ENCODE peak calls at places on chromosomes 12 and 14, in nine cellular contexts. V is left lung; O is thoracic aorta; P is mammary epithelial cell; C is heart right ventricle; N is CD8-positive, alpha-beta T cell; J is upper lobe of right lung; G is tibial artery; E is CD8-positive, alpha-beta memory T cell. A is an unnamed sample. For H3K4me1, the result is how much of the 10 kb centered on the place peaks cover.

GRCh38 chr12:47773062-47773857 is at the start of gene SLC48A1:
- DNase-seq in V (peak), O (no peak), P (no peak), C (peak), N (peak), J (peak), G (peak), E (peak), A (peak)

GRCh38 chr12:129854591-129854990 is 49.2 kb downstream of the TMEM132D start:
- DNase-seq in V (no peak), O (no peak), P (no peak), C (no peak), N (no peak), J (no peak), G (no peak), E (no peak), A (no peak)

GRCh38 chr12:130166306-130166705 is 4.0 kb downstream of the FZD10 start:
- DNase-seq in V (no peak), O (no peak), P (no peak), C (no peak), N (no peak), J (no peak), G (no peak), E (no peak), A (no peak)

GRCh38 chr12:5200276-5201087 is 156.8 kb downstream of the KCNA5 start:
- DNase-seq in V (no peak), O (no peak), P (no peak), C (peak), N (no peak), J (peak), G (no peak), E (no peak), A (peak)

GRCh38 chr14:53646925-53647324 is 309.7 kb downstream of the BMP4 start:
- DNase-seq in V (no peak), O (no peak), P (no peak), C (no peak), N (no peak), J (no peak), G (no peak), E (no peak), A (no peak)

GRCh38 chr12:68800294-68800693 is 7.7 kb upstream of the MDM2 start:
- DNase-seq in V (no peak), O (no peak), P (no peak), C (no peak), N (no peak), J (no peak), G (no peak), E (no peak), A (no peak)

GRCh38 chr14:73780896-73781295 is 66.7 kb upstream of the PNMA1 start:
- DNase-seq in V (no peak), O (no peak), P (no peak), C (no peak), N (no peak), J (no peak), G (no peak), E (no peak), A (no peak)

GRCh38 chr14:30303350-30303749 is 255.6 kb upstream of the G2E3 start:
- DNase-seq in V (no peak), O (no peak), P (no peak), C (no peak), N (no peak), J (no peak), G (no peak), E (no peak), A (no peak)

GRCh38 chr12:96878704-96879103 is 28.4 kb upstream of the NEDD1 start:
- DNase-seq in V (no peak), O (no peak), P (no peak), C (no peak), N (no peak), J (no peak), G (no peak), E (no peak), A (no peak)

GRCh38 chr14:72638021-72638420 is 255.9 kb downstream of the DPF3 start:
- DNase-seq in V (no peak), O (no peak), P (peak), C (no peak), N (no peak), J (no peak), G (no peak), E (no peak), A (no peak)

GRCh38 chr14:34911209-34912150 is 36.3 kb upstream of the BAZ1A start:
- DNase-seq in V (no peak), O (no peak), P (peak), C (no peak), N (no peak), J (no peak), G (no peak), E (no peak), A (no peak)

GRCh38 chr14:61193471-61193870 is 87.7 kb downstream of the TMEM30B start:
- DNase-seq in V (no peak), O (no peak), P (no peak), C (no peak), N (no peak), J (no peak), G (no peak), E (no peak), A (no peak)

GRCh38 chr12:116298578-116298977 is 21.1 kb upstream of the MED13L start:
- DNase-seq in V (no peak), O (no peak), P (no peak), C (no peak), N (no peak), J (no peak), G (no peak), E (no peak), A (no peak)

GRCh38 chr12:57476162-57476992 is 3.3 kb downstream of the ARHGAP9 start:
- DNase-seq in V (peak), O (no peak), P (no peak), C (no peak), N (peak), J (peak), G (no peak), E (peak), A (peak)

GRCh38 chr12:1870086-1870485 is 48.4 kb downstream of the CACNA2D4 start:
- DNase-seq in V (no peak), O (no peak), P (no peak), C (no peak), N (no peak), J (no peak), G (no peak), E (no peak), A (no peak)

GRCh38 chr14:92609955-92610354 is 96.4 kb downstream of the RIN3 start:
- DNase-seq in V (no peak), O (no peak), P (peak), C (no peak), N (no peak), J (no peak), G (no peak), E (no peak), A (no peak)

GRCh38 chr14:70045296-70045695 is 143.5 kb downstream of the SLC8A3 start:
- DNase-seq in V (no peak), O (no peak), P (peak), C (no peak), N (no peak), J (no peak), G (no peak), E (no peak), A (no peak)

GRCh38 chr12:127272864-127273263 is 994.1 kb upstream of the TMEM132C start:
- DNase-seq in V (no peak), O (no peak), P (peak), C (no peak), N (no peak), J (no peak), G (no peak), E (no peak), A (no peak)

GRCh38 chr14:104928391-104929133 is 3.9 kb downstream of the PLD4 start:
- DNase-seq in V (peak), O (no peak), P (no peak), C (no peak), N (no peak), J (no peak), G (no peak), E (no peak), A (no peak)

GRCh38 chr14:22280497-22281321 is 308.3 kb downstream of the DAD1 start:
- DNase-seq in V (no peak), O (no peak), P (no peak), C (no peak), N (no peak), J (no peak), G (no peak), E (no peak), A (no peak)

GRCh38 chr12:132160671-132161045 is 16.4 kb downstream of the NOC4L start:
- DNase-seq in V (no peak), O (no peak), P (no peak), C (peak), N (no peak), J (peak), G (no peak), E (no peak), A (no peak)

GRCh38 chr12:116161588-116161987 is 115.9 kb downstream of the MED13L start:
- DNase-seq in V (no peak), O (no peak), P (no peak), C (no peak), N (no peak), J (no peak), G (no peak), E (no peak), A (no peak)

DNA sequence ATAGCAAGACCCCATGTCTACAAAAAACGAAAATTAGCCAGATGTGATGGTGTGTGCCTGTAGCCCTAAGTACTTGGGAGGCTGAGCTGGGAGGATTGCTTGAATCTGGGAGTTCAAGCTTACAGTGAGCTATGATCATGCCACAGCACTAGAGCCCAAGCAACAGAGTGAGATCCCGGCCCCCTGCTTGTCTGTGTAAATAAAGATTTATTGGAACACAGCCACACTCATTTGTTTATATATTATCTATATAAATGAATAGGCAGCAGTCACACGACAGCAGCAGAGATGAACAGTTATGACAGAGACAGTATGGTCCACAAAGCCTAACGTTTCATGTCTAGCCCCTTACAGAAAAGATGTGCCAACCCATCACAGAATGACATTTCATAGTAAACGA is 14.8 kb downstream of the DDX54 start:
- DNase-seq in V (no peak), O (no peak), P (no peak), C (no peak), N (no peak), J (no peak), G (no peak), E (no peak), A (no peak)
- H3K4me1 ChIP-seq in V (under half), O (under half), P (under half), C (under half), N (under half), J (under half), G (under half), E (under half), A (under half)

GRCh38 chr14:95495538-95496025 is 20.9 kb downstream of the SYNE3 start:
- DNase-seq in V (no peak), O (no peak), P (no peak), C (no peak), N (no peak), J (no peak), G (no peak), E (no peak), A (no peak)

GRCh38 chr14:95497561-95498011 is 18.9 kb downstream of the SYNE3 start:
- DNase-seq in V (no peak), O (no peak), P (no peak), C (no peak), N (no peak), J (no peak), G (no peak), E (no peak), A (no peak)

GRCh38 chr14:95495093-95495492 is 21.4 kb downstream of the SYNE3 start:
- DNase-seq in V (no peak), O (no peak), P (no peak), C (no peak), N (no peak), J (no peak), G (no peak), E (no peak), A (no peak)

GRCh38 chr14:95496690-95497241 is 19.7 kb downstream of the SYNE3 start:
- DNase-seq in V (no peak), O (no peak), P (no peak), C (no peak), N (no peak), J (no peak), G (no peak), E (no peak), A (no peak)

DNA sequence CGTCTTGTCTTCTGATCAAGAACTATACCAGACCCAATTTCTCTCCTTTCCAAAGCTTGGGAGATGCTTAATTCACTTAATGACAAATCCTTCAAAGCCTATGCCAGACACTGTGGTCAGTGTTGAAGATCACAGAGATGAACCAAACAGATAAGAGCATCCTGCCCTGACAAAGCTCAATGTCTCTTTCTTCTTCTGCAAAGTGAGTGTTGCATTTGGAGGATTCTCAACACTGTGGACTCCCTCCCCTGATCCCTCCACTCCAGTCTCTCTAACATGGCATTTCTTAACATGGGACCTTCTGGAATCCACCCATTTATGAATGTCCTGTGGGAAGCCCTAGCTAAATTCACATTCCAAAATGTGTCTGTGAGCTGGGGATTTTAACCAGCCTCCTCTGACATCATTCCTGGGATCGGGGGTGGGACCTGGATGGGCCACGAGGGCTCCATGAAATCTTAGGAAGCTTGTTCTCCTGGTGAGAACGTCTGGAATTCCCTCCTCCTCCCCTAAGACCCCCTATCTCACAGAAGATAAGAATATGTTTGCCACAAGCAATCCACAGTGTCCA is 20.3 kb downstream of the SYNE3 start:
- DNase-seq in V (no peak), O (no peak), P (no peak), C (no peak), N (no peak), J (no peak), G (no peak), E (no peak), A (no peak)
- H3K4me3 ChIP-seq in V (no peak), O (no peak), P (no peak), C (no peak), N (no peak), J (no peak), G (no peak), E (no peak), A (no peak)

GRCh38 chr12:55906056-55906455 is 21.6 kb downstream of the PYM1 start:
- DNase-seq in V (no peak), O (no peak), P (peak), C (no peak), N (no peak), J (no peak), G (no peak), E (no peak), A (no peak)
- H3K27ac ChIP-seq in V (no peak), O (no peak), P (no peak), C (no peak), N (no peak), J (no peak), G (no peak), E (no peak), A (no peak)

GRCh38 chr14:75452900-75453816 is 25.3 kb downstream of the JDP2 start:
- DNase-seq in V (peak), O (no peak), P (peak), C (peak), N (no peak), J (peak), G (peak), E (no peak), A (peak)
- H3K4me1 ChIP-seq in V (half or more), O (under half), P (under half), C (half or more), N (under half), J (half or more), G (half or more), E (under half), A (half or more)

DNA sequence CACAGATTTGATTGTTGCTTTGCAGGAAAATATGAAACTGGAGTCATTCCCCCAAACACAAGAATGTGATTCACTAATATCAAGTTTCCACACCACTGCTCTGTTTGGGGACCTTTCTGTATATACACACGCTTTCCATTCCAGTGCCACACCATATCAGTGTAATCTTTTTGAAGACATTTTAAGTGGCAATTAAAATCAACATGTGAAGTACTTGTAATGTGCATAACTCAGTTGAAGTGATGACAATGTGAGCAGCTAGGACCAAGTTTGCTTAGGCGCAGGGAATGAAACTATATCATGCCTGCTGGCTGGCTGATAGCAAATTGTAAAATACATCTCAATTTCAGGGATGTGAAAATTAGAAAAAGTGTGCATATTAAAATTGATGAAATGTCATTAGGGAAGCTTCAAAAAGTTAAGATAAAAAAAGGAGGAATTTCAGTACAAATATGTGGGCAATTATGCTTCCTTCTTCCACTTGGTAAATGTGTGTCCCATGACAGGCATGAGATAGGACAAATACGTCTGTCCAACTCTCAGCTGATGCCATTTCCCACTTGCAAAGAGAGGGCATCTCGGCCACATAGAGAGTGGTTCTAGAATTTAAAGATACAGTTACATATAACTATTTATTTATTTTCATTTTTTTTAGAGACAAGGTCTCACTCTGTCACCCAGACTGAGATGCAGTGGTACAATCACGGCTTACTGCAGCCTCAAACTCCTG is 43.7 kb downstream of the HSPB8 start:
- DNase-seq in V (no peak), O (no peak), P (no peak), C (no peak), N (no peak), J (no peak), G (no peak), E (no peak), A (no peak)
- H3K4me3 ChIP-seq in V (no peak), O (no peak), P (no peak), C (no peak), N (no peak), J (no peak), G (no peak), E (no peak), A (no peak)

GRCh38 chr12:124620606-124621295 is 53.3 kb upstream of the NCOR2 start:
- DNase-seq in V (no peak), O (no peak), P (peak), C (no peak), N (no peak), J (no peak), G (no peak), E (no peak), A (no peak)
- H3K27ac ChIP-seq in V (peak), O (peak), P (peak), C (peak), N (no peak), J (peak), G (peak), E (no peak), A (peak)

DNA sequence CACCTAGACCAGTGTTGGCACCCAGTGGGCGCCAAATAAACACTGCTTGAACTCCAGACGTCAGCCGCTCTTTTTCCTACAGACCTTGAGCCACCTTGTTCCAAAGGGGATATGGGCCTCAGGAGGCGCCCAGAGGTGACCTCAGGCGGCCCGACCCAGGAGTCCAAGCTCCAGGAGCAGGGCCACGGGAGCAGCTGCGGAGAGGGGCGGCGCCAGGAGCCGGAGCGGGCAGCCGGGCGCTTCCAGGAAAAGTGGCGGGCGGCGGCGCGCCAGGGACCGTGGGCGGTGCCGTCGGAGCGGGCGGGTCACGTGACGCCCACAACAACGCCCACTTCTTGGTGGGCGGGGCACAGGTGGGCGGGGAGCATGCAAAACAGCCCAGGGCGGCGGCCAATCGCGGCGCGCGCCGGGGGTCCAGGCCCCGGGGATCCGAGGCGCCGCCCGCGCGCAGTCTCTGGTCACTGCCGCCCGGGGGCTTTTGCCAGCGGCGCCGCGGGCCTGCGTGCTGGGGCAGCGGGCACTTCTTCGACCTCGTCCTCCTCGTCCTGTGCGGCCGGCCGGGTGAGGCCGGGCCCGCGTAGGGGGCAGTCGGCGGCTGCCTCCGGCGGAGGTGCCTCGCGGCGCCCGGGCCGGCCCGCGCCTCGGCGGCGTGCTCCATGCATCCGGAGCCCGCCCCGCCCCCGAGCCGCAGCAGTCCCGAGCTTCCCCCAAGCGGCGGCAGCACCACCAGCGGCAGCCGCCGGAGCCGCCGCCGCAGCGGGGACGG is at the start of gene ORAI1:
- DNase-seq in V (peak), O (peak), P (peak), C (peak), N (peak), J (peak), G (peak), E (peak), A (peak)
- H3K4me1 ChIP-seq in V (half or more), O (under half), P (under half), C (under half), N (under half), J (under half), G (under half), E (under half), A (half or more)

DNA sequence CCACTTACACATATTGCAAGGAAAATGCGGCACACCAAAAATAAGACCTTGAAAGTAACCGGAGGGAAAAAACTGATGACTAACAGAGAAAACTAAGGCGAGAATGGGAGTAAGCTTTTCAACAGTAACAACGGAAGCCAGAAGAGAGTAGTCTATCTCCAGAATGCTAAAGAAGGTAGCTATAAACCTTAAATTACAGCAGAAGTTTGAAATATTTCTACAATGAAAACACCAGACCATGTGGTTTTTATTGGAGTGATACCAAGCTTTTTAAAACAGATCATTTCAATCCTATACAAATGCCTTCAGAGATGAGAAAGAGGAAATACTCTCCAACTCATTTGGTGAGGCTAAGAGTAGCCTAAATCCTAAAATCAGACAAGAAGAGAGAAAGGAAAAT is 209.5 kb downstream of the ANO6 start:
- DNase-seq in V (no peak), O (no peak), P (no peak), C (no peak), N (no peak), J (no peak), G (no peak), E (no peak), A (no peak)
- H3K4me3 ChIP-seq in V (no peak), O (no peak), P (no peak), C (no peak), N (no peak), J (no peak), G (no peak), E (no peak), A (no peak)

GRCh38 chr14:89617142-89617460 is 200.1 kb upstream of the FOXN3 start:
- DNase-seq in V (no peak), O (no peak), P (no peak), C (no peak), N (no peak), J (no peak), G (no peak), E (no peak), A (no peak)

GRCh38 chr14:89613260-89614008 is 196.4 kb upstream of the FOXN3 start:
- DNase-seq in V (no peak), O (no peak), P (no peak), C (no peak), N (no peak), J (no peak), G (no peak), E (no peak), A (no peak)

GRCh38 chr14:89615421-89615820 is 198.4 kb upstream of the FOXN3 start:
- DNase-seq in V (no peak), O (no peak), P (no peak), C (no peak), N (no peak), J (no peak), G (no peak), E (no peak), A (no peak)

GRCh38 chr14:89616425-89617141 is 199.6 kb upstream of the FOXN3 start:
- DNase-seq in V (no peak), O (no peak), P (no peak), C (no peak), N (peak), J (no peak), G (no peak), E (peak), A (no peak)

GRCh38 chr14:89614009-89614691 is 197.1 kb upstream of the FOXN3 start:
- DNase-seq in V (no peak), O (no peak), P (no peak), C (no peak), N (no peak), J (no peak), G (no peak), E (no peak), A (no peak)
- H3K27ac ChIP-seq in V (peak), O (no peak), P (no peak), C (no peak), N (no peak), J (no peak), G (no peak), E (no peak), A (no peak)